ENCODE peak calls at places on chromosome 14, in four cellular contexts. T is Calu3, D is fibroblast of pulmonary artery, I is WERI-Rb-1. B is an unnamed sample.

GRCh38 chr14:37903561-37904191 is 304.0 kb upstream of the SSTR1 start:
- DNase-seq in T (peak; percentile 10), D (peak; percentile 70), I (peak; percentile 33), B (peak; percentile 21)

GRCh38 chr14:98916036-98916435 is 356.0 kb downstream of the BCL11B start:
- DNase-seq in T (no peak), D (no peak), I (no peak), B (no peak)

GRCh38 chr14:61281186-61281676 is at the start of gene TMEM30B:
- DNase-seq in D (no peak), T (peak; percentile 94), I (no peak), B (no peak)

GRCh38 chr14:81193924-81194633 is 26.7 kb downstream of the GTF2A1 start:
- DNase-seq in I (no peak), D (no peak), T (no peak), B (no peak)

GRCh38 chr14:78902010-78902623 is 731.9 kb downstream of the NRXN3 start:
- DNase-seq in T (peak; percentile 49), I (peak; percentile 59), D (peak; percentile 58), B (peak; percentile 66)

GRCh38 chr14:97977711-97978261 is 1180.6 kb downstream of the VRK1 start:
- DNase-seq in I (no peak), T (peak; percentile 5), D (peak; percentile 2), B (no peak)

GRCh38 chr14:21104448-21105060 is 3.7 kb downstream of the TMEM253 start:
- DNase-seq in T (peak; percentile 69), I (peak; percentile 89), D (peak; percentile 85), B (peak; percentile 65)

GRCh38 chr14:63905370-63905769 is 52.6 kb downstream of the SYNE2 start:
- DNase-seq in T (no peak), I (no peak), D (no peak), B (no peak)

GRCh38 chr14:101177301-101178055 is 274.0 kb upstream of the RTL1 start:
- DNase-seq in D (no peak), T (no peak), I (no peak), B (peak; percentile 40)

GRCh38 chr14:21042918-21043317 is 756 bp downstream of the RNASE7 start:
- DNase-seq in D (no peak), I (no peak), T (no peak), B (no peak)

GRCh38 chr14:73502017-73502619 is 11.4 kb downstream of the RIOX1 start:
- DNase-seq in I (no peak), T (no peak), D (no peak), B (no peak)

GRCh38 chr14:79279645-79280399 is 931.5 kb downstream of the DIO2 start:
- DNase-seq in D (no peak), T (no peak), I (peak; percentile 17), B (peak; percentile 31)

GRCh38 chr14:58560208-58560607 is 77.6 kb upstream of the DACT1 start:
- DNase-seq in I (no peak), T (no peak), D (peak; percentile 86), B (no peak)

GRCh38 chr14:101462726-101463565 is 98.3 kb upstream of the DIO3 start:
- DNase-seq in T (no peak), I (no peak), D (no peak), B (no peak)

GRCh38 chr14:38828183-38828877 is 274.7 kb downstream of the SEC23A start:
- DNase-seq in I (no peak), T (no peak), D (no peak), B (no peak)

GRCh38 chr14:61396279-61396678 is 74.9 kb downstream of the PRKCH start:
- DNase-seq in T (no peak), D (no peak), I (no peak), B (no peak)

GRCh38 chr14:68363841-68364711 is 428.8 kb downstream of the ZFP36L1 start:
- DNase-seq in T (peak; percentile 29), I (peak; percentile 88), D (peak; percentile 61), B (peak; percentile 78)

GRCh38 chr14:44778562-44778961 is 183.2 kb downstream of the KLHL28 start:
- DNase-seq in I (no peak), T (no peak), D (peak; percentile 93), B (no peak)

GRCh38 chr14:29601559-29602109 is 326.0 kb downstream of the PRKD1 start:
- DNase-seq in T (no peak), D (peak; percentile 47), I (peak; percentile 9), B (no peak)

GRCh38 chr14:22981090-22982012 is 1.0 kb downstream of the AJUBA start:
- DNase-seq in D (no peak), T (peak; percentile 40), I (no peak), B (peak; percentile 45)

GRCh38 chr14:50064993-50065392 is 51.4 kb downstream of the VCPKMT start:
- DNase-seq in D (no peak), I (no peak), T (no peak), B (no peak)

GRCh38 chr14:21108791-21109190 is 7.9 kb downstream of the TMEM253 start:
- DNase-seq in T (no peak), D (no peak), I (no peak), B (no peak)

GRCh38 chr14:94332063-94332583 is 9.0 kb upstream of the SERPINA6 start:
- DNase-seq in D (no peak), T (no peak), I (no peak), B (no peak)

GRCh38 chr14:30826070-30826469 is 48.3 kb upstream of the COCH start:
- DNase-seq in I (no peak), T (no peak), D (no peak), B (no peak)

GRCh38 chr14:55592426-55592825 is 12.4 kb downstream of the KTN1 start:
- DNase-seq in I (no peak), D (no peak), T (no peak), B (no peak)

GRCh38 chr14:75487155-75487671 is 35.1 kb upstream of the BATF start:
- DNase-seq in D (no peak), T (peak; percentile 17), I (no peak), B (no peak)

GRCh38 chr14:92353447-92353846 is 30.5 kb downstream of the SLC24A4 start:
- DNase-seq in T (no peak), I (no peak), D (no peak), B (no peak)

GRCh38 chr14:23141706-23142467 is 22.8 kb upstream of the CEBPE start:
- DNase-seq in T (no peak), D (peak; percentile 78), I (no peak), B (no peak)

GRCh38 chr14:66254066-66254465 is 232.1 kb upstream of the CCDC196 start:
- DNase-seq in T (no peak), I (no peak), D (no peak), B (no peak)

GRCh38 chr14:98210045-98210678 is 1061.8 kb downstream of the BCL11B start:
- DNase-seq in T (no peak), I (no peak), D (no peak), B (no peak)

GRCh38 chr14:37172936-37173613 is 669 bp upstream of the SLC25A21 start:
- DNase-seq in I (no peak), D (no peak), T (no peak), B (no peak)

GRCh38 chr14:34075826-34076225 is 125.0 kb upstream of the EGLN3 start:
- DNase-seq in I (no peak), D (no peak), T (no peak), B (no peak)

GRCh38 chr14:93320489-93320888 is 12.3 kb downstream of the BTBD7 start:
- DNase-seq in D (peak; percentile 43), I (no peak), T (no peak), B (no peak)

DNA sequence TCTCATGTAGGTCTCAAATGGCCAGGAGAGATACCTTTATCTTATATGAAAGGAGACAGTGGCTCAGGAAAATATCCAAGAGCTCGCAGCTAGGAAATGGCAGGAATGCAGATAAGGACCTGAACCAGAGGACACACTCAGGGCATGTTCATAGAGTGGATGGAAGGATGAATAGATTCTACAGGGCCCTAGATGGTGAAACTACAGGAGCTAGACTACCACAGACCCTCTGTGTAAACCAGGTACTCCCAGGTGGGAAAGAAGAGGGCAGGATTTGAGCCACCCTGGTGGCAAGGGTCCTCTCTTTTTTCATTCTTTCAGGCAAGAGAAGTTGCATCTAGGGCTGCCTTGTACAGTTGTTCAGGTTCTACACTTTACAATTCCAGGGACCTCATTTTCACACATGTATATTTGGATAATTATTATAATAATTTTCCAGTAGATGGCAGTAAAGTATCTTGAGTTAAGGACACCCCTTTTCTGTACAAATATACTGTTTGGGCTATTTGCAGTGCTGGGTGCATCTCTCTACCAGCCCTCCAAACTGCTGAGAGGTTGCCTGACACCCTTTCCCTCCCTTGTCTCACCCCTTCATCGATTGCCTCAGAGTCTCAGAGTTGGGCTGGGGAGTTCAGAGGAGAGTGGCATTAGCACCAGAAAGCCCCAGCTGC is 10.5 kb upstream of the ZDHHC22 start:
- DNase-seq in I (no peak), D (peak; percentile 49), T (no peak), B (no peak)
- TF ChIP-seq CTCF in I (no peak), D (peak; percentile 14), T (no peak), B (no peak)

GRCh38 chr14:51978566-51979398 is 10.6 kb upstream of the RTRAF start:
- DNase-seq in D (peak; percentile 89), I (peak; percentile 78), T (peak; percentile 80), B (peak; percentile 89)
- TF ChIP-seq CTCF in D (peak; percentile 92), I (peak; percentile 81), T (peak; percentile 82), B (peak; percentile 92)

DNA sequence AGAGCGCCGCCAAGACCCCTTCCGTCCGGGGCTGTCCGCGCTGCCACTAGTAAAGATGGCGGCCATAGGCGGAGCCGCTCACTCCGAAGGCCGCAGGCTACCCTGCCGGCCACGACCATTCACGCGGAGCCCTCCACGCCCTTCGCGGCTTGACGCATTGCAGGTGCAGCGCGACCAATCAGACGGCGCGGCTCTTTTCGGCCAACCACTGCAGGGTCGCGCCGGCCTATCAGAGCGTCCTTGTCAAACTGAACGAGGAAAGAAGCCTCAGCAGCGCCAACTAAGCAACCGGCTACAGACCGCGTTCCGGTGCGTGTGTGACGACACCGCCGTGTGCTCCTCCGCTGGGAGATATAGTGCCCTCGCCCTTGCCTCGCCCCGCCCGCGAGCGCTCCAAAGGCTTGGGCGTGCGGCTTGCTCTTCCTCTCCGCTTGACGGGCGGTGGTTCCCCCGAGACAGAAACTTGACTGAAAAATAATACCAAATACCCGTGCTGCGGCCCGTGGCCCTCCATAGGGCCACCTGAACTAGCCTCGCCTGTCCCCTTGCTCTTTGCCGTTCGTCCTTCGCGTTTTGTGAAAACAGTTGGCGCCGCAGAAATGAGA is 13.6 kb upstream of the CALM1 start:
- DNase-seq in T (peak; percentile 98), D (peak; percentile 100), I (peak; percentile 99), B (peak; percentile 97)
- TF ChIP-seq CTCF in T (no peak), D (no peak), I (no peak), B (no peak)

GRCh38 chr14:41641690-41642089 is 35.0 kb downstream of the LRFN5 start:
- DNase-seq in I (no peak), T (no peak), D (no peak), B (no peak)

GRCh38 chr14:41642402-41643195 is 35.9 kb downstream of the LRFN5 start:
- DNase-seq in D (peak; percentile 36), T (no peak), I (no peak), B (no peak)

DNA sequence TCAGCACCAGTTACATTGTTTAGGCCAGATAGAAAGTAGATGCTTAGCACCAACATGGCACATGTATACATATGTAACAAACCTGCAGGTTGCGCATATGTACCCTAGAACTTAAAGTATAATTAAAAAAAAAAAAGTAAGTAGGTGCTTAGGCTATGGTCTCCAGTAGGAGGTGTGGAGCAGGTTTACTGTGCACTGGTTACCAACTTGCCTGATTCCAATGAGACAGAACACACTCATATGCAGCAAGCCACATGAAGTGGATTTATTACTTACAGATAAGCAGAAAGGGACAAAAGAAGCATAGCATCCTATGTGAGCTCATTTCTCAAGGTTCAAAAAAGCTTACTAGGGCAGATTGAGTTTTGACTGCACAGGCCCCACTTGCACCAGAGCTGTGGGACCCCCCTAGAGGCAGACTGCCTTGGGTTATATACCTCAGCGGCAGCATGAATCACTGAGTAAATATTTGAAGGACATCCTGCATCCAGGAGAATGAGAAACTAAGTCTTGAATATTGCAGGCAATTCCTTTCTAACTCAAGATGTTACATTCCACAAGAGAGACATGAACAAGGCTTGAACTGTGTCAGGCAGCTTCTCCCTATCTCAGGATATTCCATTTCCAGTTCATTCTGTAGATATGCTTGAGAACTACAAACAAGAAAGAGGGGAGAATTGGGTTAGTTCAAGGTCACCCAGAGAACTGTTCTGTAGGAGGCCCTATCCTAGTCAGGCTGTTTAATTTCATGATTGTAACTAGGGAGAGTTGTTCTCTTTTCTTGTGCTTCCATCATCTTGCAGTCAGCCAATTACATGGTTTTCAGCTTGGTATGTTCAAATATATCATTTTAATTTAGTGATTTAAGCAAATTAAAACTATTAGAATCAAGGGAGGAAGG is 30.1 kb downstream of the LRFN5 start:
- DNase-seq in I (no peak), D (no peak), T (no peak), B (no peak)
- TF ChIP-seq CTCF in I (no peak), D (no peak), T (no peak), B (no peak)

B was measured in nephron progenitor cell.